ENCODE peak calls at places on chromosome 2, in ten cellular contexts. X is H54; I is SW480; F is amniotic stem cell; C is CD8-positive, alpha-beta memory T cell; G is GM04504; U is MCF 10A; J is bronchial epithelial cell; W is GM19239; P is stimulated activated CD4-positive, alpha-beta T cell treated with anti-CD3 and anti-CD28 coated beads, Interleukin-15, amount 100 ng/mL, for 24 hours. O is an unnamed sample.

GRCh38 chr2:182668671-182669070 is 47.4 kb upstream of the DNAJC10 start:
- DNase-seq in X (no peak), I (peak), F (no peak), C (no peak), G (no peak), U (peak), J (peak), W (no peak), P (no peak), O (no peak)

GRCh38 chr2:232877940-232878511 is 8.0 kb downstream of the SNORC start:
- DNase-seq in X (no peak), I (no peak), F (no peak), C (no peak), G (no peak), U (no peak), J (no peak), W (no peak), P (no peak), O (no peak)

GRCh38 chr2:9144617-9145016 is 62.0 kb upstream of the ASAP2 start:
- DNase-seq in X (no peak), I (no peak), F (no peak), C (no peak), G (no peak), U (no peak), J (no peak), W (no peak), P (no peak), O (no peak)

GRCh38 chr2:16890081-16890480 is 224.4 kb upstream of the CYRIA start:
- DNase-seq in X (no peak), I (no peak), F (no peak), C (no peak), G (no peak), U (peak), J (no peak), W (no peak), P (no peak), O (no peak)

GRCh38 chr2:172995323-172996244 is 80.1 kb upstream of the MAP3K20 start:
- DNase-seq in X (peak), I (peak), F (peak), C (no peak), G (peak), U (peak), J (peak), W (no peak), P (no peak), O (no peak)

GRCh38 chr2:231037202-231037730 is at the start of gene C2orf72:
- DNase-seq in X (peak), I (peak), F (no peak), C (no peak), G (no peak), U (no peak), J (no peak), W (no peak), P (peak), O (peak)

GRCh38 chr2:19541884-19542283 is 183.5 kb upstream of the OSR1 start:
- DNase-seq in X (no peak), I (peak), F (no peak), C (no peak), G (no peak), U (no peak), J (no peak), W (no peak), P (no peak), O (no peak)

GRCh38 chr2:203446780-203447179 is 88.3 kb downstream of the RAPH1 start:
- DNase-seq in X (no peak), I (no peak), F (no peak), C (no peak), G (no peak), U (no peak), J (no peak), W (no peak), P (no peak), O (no peak)

GRCh38 chr2:9768388-9768787 is 74.9 kb upstream of the TAF1B start:
- DNase-seq in X (no peak), I (peak), F (no peak), C (no peak), G (no peak), U (no peak), J (no peak), W (no peak), P (no peak), O (no peak)

GRCh38 chr2:197265931-197266330 is 44.6 kb downstream of the ANKRD44 start:
- DNase-seq in X (no peak), I (no peak), F (no peak), C (no peak), G (no peak), U (no peak), J (peak), W (no peak), P (no peak), O (peak)

GRCh38 chr2:226483745-226484619 is 315.6 kb downstream of the IRS1 start:
- DNase-seq in X (no peak), I (no peak), F (peak), C (no peak), G (no peak), U (no peak), J (no peak), W (no peak), P (no peak), O (no peak)

GRCh38 chr2:74002515-74003391 is 18.0 kb downstream of the TET3 start:
- DNase-seq in X (peak), I (peak), F (peak), C (peak), G (peak), U (peak), J (peak), W (peak), P (peak), O (peak)

GRCh38 chr2:9941196-9941995 is 10.1 kb upstream of the GRHL1 start:
- DNase-seq in X (no peak), I (peak), F (no peak), C (no peak), G (no peak), U (no peak), J (peak), W (no peak), P (no peak), O (no peak)

GRCh38 chr2:85549826-85550225 is 10.9 kb downstream of the MAT2A start:
- DNase-seq in X (no peak), I (no peak), F (peak), C (no peak), G (peak), U (peak), J (peak), W (no peak), P (no peak), O (no peak)

GRCh38 chr2:105779394-105779793 is 34.7 kb downstream of the NCK2 start:
- DNase-seq in X (no peak), I (peak), F (no peak), C (no peak), G (no peak), U (no peak), J (no peak), W (no peak), P (no peak), O (no peak)

GRCh38 chr2:141863964-141864363 is 266.9 kb downstream of the LRP1B start:
- DNase-seq in X (no peak), I (no peak), F (no peak), C (no peak), G (no peak), U (no peak), J (no peak), W (no peak), P (no peak), O (no peak)

GRCh38 chr2:144648837-144649485 is 129.0 kb upstream of the ZEB2 start:
- DNase-seq in X (no peak), I (no peak), F (no peak), C (no peak), G (no peak), U (no peak), J (no peak), W (no peak), P (no peak), O (no peak)

GRCh38 chr2:74059137-74059775 is 74.5 kb downstream of the TET3 start:
- DNase-seq in X (no peak), I (no peak), F (no peak), C (no peak), G (no peak), U (no peak), J (no peak), W (no peak), P (no peak), O (no peak)

GRCh38 chr2:164913640-164914346 is 41.5 kb downstream of the SLC38A11 start:
- DNase-seq in X (no peak), I (peak), F (no peak), C (no peak), G (no peak), U (peak), J (peak), W (no peak), P (no peak), O (no peak)

GRCh38 chr2:72988726-72989273 is 71.5 kb downstream of the EMX1 start:
- DNase-seq in X (no peak), I (no peak), F (no peak), C (no peak), G (no peak), U (no peak), J (no peak), W (no peak), P (no peak), O (no peak)

GRCh38 chr2:210442869-210443268 is 33.7 kb downstream of the LANCL1 start:
- DNase-seq in X (no peak), I (no peak), F (no peak), C (no peak), G (no peak), U (no peak), J (no peak), W (no peak), P (no peak), O (no peak)

GRCh38 chr2:128069769-128070168 is 21.2 kb upstream of the UGGT1 start:
- DNase-seq in X (no peak), I (no peak), F (no peak), C (no peak), G (no peak), U (peak), J (peak), W (no peak), P (no peak), O (no peak)

GRCh38 chr2:224077773-224078507 is 38.9 kb upstream of the SERPINE2 start:
- DNase-seq in X (no peak), I (no peak), F (no peak), C (no peak), G (no peak), U (no peak), J (no peak), W (no peak), P (no peak), O (no peak)

GRCh38 chr2:43084699-43085091 is 141.7 kb downstream of the ZFP36L2 start:
- DNase-seq in X (no peak), I (no peak), F (no peak), C (no peak), G (no peak), U (no peak), J (peak), W (no peak), P (no peak), O (no peak)

GRCh38 chr2:191627518-191627917 is 50.4 kb upstream of the NABP1 start:
- DNase-seq in X (no peak), I (no peak), F (no peak), C (no peak), G (no peak), U (no peak), J (no peak), W (no peak), P (no peak), O (no peak)

GRCh38 chr2:45743531-45744391 is 92.3 kb downstream of the PRKCE start:
- DNase-seq in X (no peak), I (no peak), F (no peak), C (no peak), G (peak), U (no peak), J (no peak), W (no peak), P (no peak), O (no peak)

GRCh38 chr2:68726608-68727367 is 7.8 kb upstream of the ARHGAP25 start:
- DNase-seq in X (no peak), I (peak), F (no peak), C (peak), G (no peak), U (no peak), J (peak), W (peak), P (peak), O (peak)

GRCh38 chr2:111662771-111663470 is 221.1 kb downstream of the ANAPC1 start:
- DNase-seq in X (peak), I (no peak), F (no peak), C (no peak), G (no peak), U (peak), J (peak), W (peak), P (peak), O (peak)

GRCh38 chr2:111923271-111923670 is 24.9 kb downstream of the MERTK start:
- DNase-seq in X (no peak), I (peak), F (no peak), C (no peak), G (no peak), U (no peak), J (no peak), W (no peak), P (no peak), O (no peak)

GRCh38 chr2:223979730-223980396 is 22.6 kb downstream of the MRPL44 start:
- DNase-seq in X (no peak), I (no peak), F (no peak), C (no peak), G (no peak), U (no peak), J (no peak), W (no peak), P (no peak), O (no peak)

GRCh38 chr2:32697156-32697555 is 69.3 kb downstream of the TTC27 start:
- DNase-seq in X (peak), I (no peak), F (peak), C (no peak), G (peak), U (peak), J (peak), W (no peak), P (no peak), O (no peak)

GRCh38 chr2:229610871-229611270 is 103.5 kb downstream of the DNER start:
- DNase-seq in X (no peak), I (no peak), F (no peak), C (no peak), G (no peak), U (peak), J (peak), W (no peak), P (no peak), O (no peak)

GRCh38 chr2:1818811-1819210 is 74.5 kb upstream of the PXDN start:
- DNase-seq in X (no peak), I (no peak), F (no peak), C (no peak), G (no peak), U (no peak), J (no peak), W (no peak), P (no peak), O (no peak)

GRCh38 chr2:199100326-199101110 is 357.2 kb downstream of the SATB2 start:
- DNase-seq in X (no peak), I (no peak), F (no peak), C (no peak), G (peak), U (no peak), J (no peak), W (no peak), P (no peak), O (no peak)

GRCh38 chr2:232893834-232894233 is 23.8 kb downstream of the SNORC start:
- DNase-seq in X (no peak), I (no peak), F (no peak), C (no peak), G (no peak), U (no peak), J (no peak), W (no peak), P (no peak), O (no peak)

GRCh38 chr2:238433941-238434845 is 7.5 kb downstream of the ASB1 start:
- DNase-seq in X (no peak), I (no peak), F (peak), C (no peak), G (peak), U (peak), J (peak), W (no peak), P (no peak), O (no peak)

GRCh38 chr2:45435316-45435715 is 175.8 kb downstream of the SRBD1 start:
- DNase-seq in X (peak), I (no peak), F (peak), C (no peak), G (peak), U (peak), J (peak), W (no peak), P (no peak), O (no peak)